ENCODE peak calls at places on chromosome 2, in seven cellular contexts. One of them, this sample, is unnamed.

GRCh38 chr2:196167666-196168065 is 3.7 kb downstream of the STK17B start:
- DNase-seq in C1 segment of cervical spinal cord: no peak
- DNase-seq in NCI-H446: no peak
- DNase-seq in mucosa of descending colon: no peak
- DNase-seq in GM13976: no peak
- DNase-seq in posterior cingulate gyrus: no peak
- DNase-seq in Panc1: no peak
- DNase-seq in this sample: no peak

GRCh38 chr2:111117666-111118454 is 2.9 kb upstream of the BCL2L11 start:
- DNase-seq in mucosa of descending colon: peak
- DNase-seq in Panc1: no peak
- DNase-seq in NCI-H446: no peak
- DNase-seq in posterior cingulate gyrus: no peak
- DNase-seq in C1 segment of cervical spinal cord: no peak
- DNase-seq in GM13976: no peak
- DNase-seq in this sample: no peak

GRCh38 chr2:69570474-69570873 is 73.1 kb downstream of the AAK1 start:
- DNase-seq in mucosa of descending colon: no peak
- DNase-seq in Panc1: no peak
- DNase-seq in GM13976: no peak
- DNase-seq in NCI-H446: no peak
- DNase-seq in posterior cingulate gyrus: no peak
- DNase-seq in C1 segment of cervical spinal cord: no peak
- DNase-seq in this sample: no peak

GRCh38 chr2:229713371-229714079 is 830 bp downstream of the DNER start:
- DNase-seq in NCI-H446: no peak
- DNase-seq in posterior cingulate gyrus: peak
- DNase-seq in Panc1: no peak
- DNase-seq in mucosa of descending colon: peak
- DNase-seq in C1 segment of cervical spinal cord: peak
- DNase-seq in GM13976: peak
- DNase-seq in this sample: peak

GRCh38 chr2:10133007-10133647 is 10.6 kb downstream of the RRM2 start:
- DNase-seq in Panc1: no peak
- DNase-seq in GM13976: peak
- DNase-seq in mucosa of descending colon: no peak
- DNase-seq in NCI-H446: no peak
- DNase-seq in posterior cingulate gyrus: no peak
- DNase-seq in C1 segment of cervical spinal cord: no peak
- DNase-seq in this sample: no peak

GRCh38 chr2:39150890-39151497 is 30.1 kb upstream of the SOS1 start:
- DNase-seq in C1 segment of cervical spinal cord: no peak
- DNase-seq in mucosa of descending colon: no peak
- DNase-seq in NCI-H446: no peak
- DNase-seq in posterior cingulate gyrus: no peak
- DNase-seq in GM13976: no peak
- DNase-seq in Panc1: no peak
- DNase-seq in this sample: no peak

GRCh38 chr2:139217641-139218040 is 437.5 kb upstream of the NXPH2 start:
- DNase-seq in C1 segment of cervical spinal cord: no peak
- DNase-seq in mucosa of descending colon: no peak
- DNase-seq in Panc1: no peak
- DNase-seq in posterior cingulate gyrus: no peak
- DNase-seq in NCI-H446: peak
- DNase-seq in GM13976: no peak
- DNase-seq in this sample: no peak

GRCh38 chr2:218871345-218872302 is 9.0 kb upstream of the WNT10A start:
- DNase-seq in C1 segment of cervical spinal cord: no peak
- DNase-seq in NCI-H446: no peak
- DNase-seq in posterior cingulate gyrus: peak
- DNase-seq in mucosa of descending colon: no peak
- DNase-seq in Panc1: no peak
- DNase-seq in GM13976: no peak
- DNase-seq in this sample: no peak

GRCh38 chr2:31322376-31322775 is 88.4 kb downstream of the EHD3 start:
- DNase-seq in posterior cingulate gyrus: no peak
- DNase-seq in C1 segment of cervical spinal cord: no peak
- DNase-seq in mucosa of descending colon: no peak
- DNase-seq in NCI-H446: no peak
- DNase-seq in Panc1: no peak
- DNase-seq in GM13976: no peak
- DNase-seq in this sample: no peak

GRCh38 chr2:85383850-85384249 is 26.3 kb downstream of the CAPG start:
- DNase-seq in posterior cingulate gyrus: no peak
- DNase-seq in NCI-H446: no peak
- DNase-seq in mucosa of descending colon: no peak
- DNase-seq in Panc1: no peak
- DNase-seq in GM13976: no peak
- DNase-seq in C1 segment of cervical spinal cord: no peak
- DNase-seq in this sample: no peak

GRCh38 chr2:195652916-195653315 is 4.1 kb upstream of the SLC39A10 start:
- DNase-seq in Panc1: no peak
- DNase-seq in posterior cingulate gyrus: no peak
- DNase-seq in C1 segment of cervical spinal cord: no peak
- DNase-seq in GM13976: no peak
- DNase-seq in mucosa of descending colon: no peak
- DNase-seq in NCI-H446: no peak
- DNase-seq in this sample: no peak

This sample was measured in occipital lobe.